ENCODE peak calls at places on chromosomes 7 and 10, in seven cellular contexts. D, L, K, W, E, G and M are unnamed samples.

GRCh38 chr7:111394891-111395290 is 167.4 kb downstream of the IMMP2L start:
- DNase-seq in D (no peak), L (no peak), K (no peak), W (no peak), E (no peak), G (no peak), M (no peak)

GRCh38 chr10:24350111-24350921 is 141.4 kb downstream of the KIAA1217 start:
- DNase-seq in D (no peak), L (no peak), K (no peak), W (no peak), E (no peak), G (no peak), M (no peak)

GRCh38 chr7:135795846-135796570 is 47.4 kb upstream of the FAM180A start:
- DNase-seq in D (no peak), L (no peak), K (no peak), W (no peak), E (no peak), G (no peak), M (no peak)

GRCh38 chr10:11707936-11708335 is 34.2 kb upstream of the ECHDC3 start:
- DNase-seq in D (no peak), L (no peak), K (no peak), W (no peak), E (no peak), G (no peak), M (no peak)

GRCh38 chr7:80833289-80834104 is 85.4 kb downstream of the SEMA3C start:
- DNase-seq in D (peak; percentile 35), L (no peak), K (no peak), W (no peak), E (no peak), G (no peak), M (no peak)

GRCh38 chr7:101154693-101155102 is 422 bp downstream of the AP1S1 start:
- DNase-seq in D (no peak), L (no peak), K (no peak), W (no peak), E (no peak), G (no peak), M (no peak)

GRCh38 chr7:99011706-99012404 is 132.1 kb downstream of the SMURF1 start:
- DNase-seq in D (no peak), L (no peak), K (no peak), W (no peak), E (no peak), G (no peak), M (no peak)

GRCh38 chr7:139035588-139036353 is at the start of gene ZC3HAV1L:
- DNase-seq in D (peak; percentile 84), L (peak; percentile 68), K (no peak), W (peak; percentile 91), E (peak; percentile 33), G (peak; percentile 25), M (no peak)

GRCh38 chr10:33799944-33800323 is 465.5 kb upstream of the NRP1 start:
- DNase-seq in D (no peak), L (no peak), K (no peak), W (no peak), E (no peak), G (no peak), M (no peak)

GRCh38 chr10:76297787-76298281 is 866.4 kb downstream of the LRMDA start:
- DNase-seq in D (no peak), L (no peak), K (no peak), W (no peak), E (no peak), G (no peak), M (no peak)

GRCh38 chr10:113335603-113336002 is 217.2 kb upstream of the HABP2 start:
- DNase-seq in D (no peak), L (no peak), K (no peak), W (no peak), E (no peak), G (no peak), M (no peak)

GRCh38 chr7:85806321-85806720 is 619.5 kb upstream of the SEMA3D start:
- DNase-seq in D (peak; percentile 13), L (no peak), K (no peak), W (no peak), E (no peak), G (no peak), M (no peak)

GRCh38 chr7:54394877-54395276 is 147.3 kb upstream of the VSTM2A start:
- DNase-seq in D (no peak), L (no peak), K (peak; percentile 2), W (no peak), E (no peak), G (no peak), M (no peak)

GRCh38 chr7:72152171-72153131 is 259.7 kb downstream of the CALN1 start:
- DNase-seq in D (no peak), L (no peak), K (no peak), W (no peak), E (no peak), G (no peak), M (no peak)

GRCh38 chr7:149216402-149216801 is 21.1 kb downstream of the ZNF282 start:
- DNase-seq in D (no peak), L (no peak), K (no peak), W (no peak), E (no peak), G (no peak), M (no peak)

GRCh38 chr10:36489928-36490279 is 635.5 kb upstream of the ANKRD30A start:
- DNase-seq in D (no peak), L (no peak), K (no peak), W (no peak), E (no peak), G (no peak), M (no peak)

DNA sequence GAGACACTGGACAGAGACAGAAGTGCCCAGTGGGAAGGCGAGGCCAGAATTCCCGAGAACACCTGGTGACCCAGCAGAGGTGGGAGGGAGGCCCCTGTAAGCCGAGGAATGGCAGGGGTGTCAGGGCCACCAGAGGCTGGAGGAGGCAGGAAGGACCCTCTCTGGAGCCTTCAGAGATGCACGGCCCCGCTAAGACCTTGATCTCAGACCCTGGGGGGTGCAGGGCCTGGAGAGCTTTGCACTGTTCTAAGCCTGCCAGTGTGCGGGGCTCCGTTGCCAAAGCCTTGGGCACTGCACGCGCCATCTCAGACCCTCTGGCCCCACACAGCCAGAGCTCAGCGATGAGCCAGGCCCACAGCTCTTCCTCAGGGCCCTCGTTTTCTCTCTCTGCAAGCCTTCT is 557.1 kb downstream of the PTPRN2 start:
- DNase-seq in D (no peak), L (no peak), K (no peak), W (no peak), E (no peak), G (no peak), M (no peak)
- TF ChIP-seq CTCF in D (no peak), L (no peak), K (no peak), W (no peak), E (no peak), G (no peak), M (no peak)

GRCh38 chr10:74977072-74977471 is 134.4 kb upstream of the SAMD8 start:
- DNase-seq in D (no peak), L (no peak), K (no peak), W (no peak), E (no peak), G (no peak), M (no peak)

GRCh38 chr10:74977913-74978847 is 133.3 kb upstream of the SAMD8 start:
- DNase-seq in D (no peak), L (no peak), K (peak; percentile 39), W (peak; percentile 68), E (no peak), G (peak; percentile 9), M (no peak)

GRCh38 chr10:74976565-74976964 is 134.9 kb upstream of the SAMD8 start:
- DNase-seq in D (peak; percentile 13), L (no peak), K (peak; percentile 6), W (no peak), E (no peak), G (no peak), M (peak; percentile 15)

GRCh38 chr10:74973993-74974392 is 137.5 kb upstream of the SAMD8 start:
- DNase-seq in D (no peak), L (no peak), K (no peak), W (no peak), E (no peak), G (no peak), M (no peak)

DNA sequence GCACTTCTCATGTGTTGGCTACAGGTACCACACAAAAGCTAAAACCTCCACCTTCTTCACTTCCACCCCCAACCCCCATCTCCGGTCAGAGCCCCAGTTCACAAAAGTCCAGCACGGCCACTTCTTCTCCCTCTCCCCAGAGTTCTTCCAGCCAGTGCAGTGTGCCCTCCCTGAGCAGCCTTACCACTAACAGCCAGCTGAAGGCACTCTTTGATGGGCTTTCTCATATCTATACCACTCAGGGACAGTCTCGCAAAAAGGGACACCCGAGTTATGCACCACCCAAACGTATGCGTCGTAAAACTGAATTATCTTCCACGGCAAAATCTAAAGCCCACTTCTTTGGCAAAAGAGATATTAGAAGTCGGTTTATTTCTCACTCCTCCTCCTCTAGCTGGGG is 135.7 kb upstream of the SAMD8 start:
- DNase-seq in D (no peak), L (no peak), K (no peak), W (no peak), E (no peak), G (no peak), M (no peak)
- TF ChIP-seq CTCF in D (no peak), L (no peak), K (no peak), W (peak; percentile 3), E (no peak), G (no peak), M (no peak)

GRCh38 chr10:17599089-17599488 is 18.1 kb downstream of the HACD1 start:
- DNase-seq in D (peak; percentile 40), L (no peak), K (no peak), W (no peak), E (no peak), G (no peak), M (no peak)
- TF ChIP-seq CTCF in D (peak; percentile 29), L (peak; percentile 50), K (peak; percentile 28), W (no peak), E (no peak), G (no peak), M (peak; percentile 32)

GRCh38 chr10:128916339-128916738 is 550.7 kb upstream of the MGMT start:
- DNase-seq in D (no peak), L (no peak), K (no peak), W (no peak), E (no peak), G (no peak), M (no peak)
- TF ChIP-seq CTCF in D (no peak), L (no peak), K (no peak), W (no peak), E (no peak), G (no peak), M (no peak)